ENCODE peak calls at places on chromosomes 4 and X, in five cellular contexts. One of them, this sample, is unnamed.

GRCh38 chr4:185017964-185018772 is at the start of gene HELT:
- DNase-seq in NCI-H1436: no peak
- DNase-seq in NCI-H1092 treated with DMSO at 0.1 percent for 48 hours: no peak
- DNase-seq in mesendoderm: peak
- DNase-seq in dorsolateral prefrontal cortex: no peak
- DNase-seq in this sample: no peak

GRCh38 chr4:97104006-97104405 is 1039.3 kb downstream of the STPG2 start:
- DNase-seq in NCI-H1092 treated with DMSO at 0.1 percent for 48 hours: no peak
- DNase-seq in NCI-H1436: no peak
- DNase-seq in mesendoderm: no peak
- DNase-seq in dorsolateral prefrontal cortex: no peak
- DNase-seq in this sample: no peak

GRCh38 chrX:30910124-30910860 is 21.2 kb upstream of the TAB3 start:
- DNase-seq in NCI-H1092 treated with DMSO at 0.1 percent for 48 hours: no peak
- DNase-seq in NCI-H1436: no peak
- DNase-seq in dorsolateral prefrontal cortex: no peak
- DNase-seq in mesendoderm: peak
- DNase-seq in this sample: no peak

GRCh38 chr4:6942238-6942800 is 32.7 kb downstream of the TBC1D14 start:
- DNase-seq in NCI-H1092 treated with DMSO at 0.1 percent for 48 hours: no peak
- DNase-seq in mesendoderm: peak
- DNase-seq in NCI-H1436: no peak
- DNase-seq in dorsolateral prefrontal cortex: no peak
- DNase-seq in this sample: no peak

GRCh38 chr4:10016169-10016568 is 5.1 kb downstream of the SLC2A9 start:
- DNase-seq in mesendoderm: no peak
- DNase-seq in NCI-H1436: no peak
- DNase-seq in NCI-H1092 treated with DMSO at 0.1 percent for 48 hours: no peak
- DNase-seq in dorsolateral prefrontal cortex: no peak
- DNase-seq in this sample: no peak

GRCh38 chrX:133448512-133449076 is 33.3 kb upstream of the GPC4 start:
- DNase-seq in dorsolateral prefrontal cortex: no peak
- DNase-seq in NCI-H1092 treated with DMSO at 0.1 percent for 48 hours: no peak
- DNase-seq in mesendoderm: peak
- DNase-seq in NCI-H1436: no peak
- DNase-seq in this sample: no peak

GRCh38 chr4:113869743-113870375 is 108.3 kb upstream of the CAMK2D start:
- DNase-seq in NCI-H1092 treated with DMSO at 0.1 percent for 48 hours: no peak
- DNase-seq in mesendoderm: no peak
- DNase-seq in NCI-H1436: no peak
- DNase-seq in dorsolateral prefrontal cortex: no peak
- DNase-seq in this sample: no peak

GRCh38 chrX:131828482-131828881 is 194.6 kb upstream of the STK26 start:
- DNase-seq in NCI-H1436: no peak
- DNase-seq in dorsolateral prefrontal cortex: no peak
- DNase-seq in NCI-H1092 treated with DMSO at 0.1 percent for 48 hours: peak
- DNase-seq in mesendoderm: peak
- DNase-seq in this sample: no peak

GRCh38 chr4:169254546-169254983 is 16.2 kb downstream of the SH3RF1 start:
- DNase-seq in dorsolateral prefrontal cortex: no peak
- DNase-seq in mesendoderm: no peak
- DNase-seq in NCI-H1092 treated with DMSO at 0.1 percent for 48 hours: no peak
- DNase-seq in NCI-H1436: no peak
- DNase-seq in this sample: no peak

GRCh38 chrX:124194209-124194608 is 138.3 kb upstream of the TEX13D start:
- DNase-seq in dorsolateral prefrontal cortex: no peak
- DNase-seq in mesendoderm: peak
- DNase-seq in NCI-H1436: no peak
- DNase-seq in NCI-H1092 treated with DMSO at 0.1 percent for 48 hours: no peak
- DNase-seq in this sample: no peak

GRCh38 chr4:8167815-8168214 is 9.2 kb upstream of the ABLIM2 start:
- DNase-seq in dorsolateral prefrontal cortex: no peak
- DNase-seq in mesendoderm: no peak
- DNase-seq in NCI-H1436: no peak
- DNase-seq in NCI-H1092 treated with DMSO at 0.1 percent for 48 hours: no peak
- DNase-seq in this sample: no peak

GRCh38 chr4:77248805-77249204 is 91.8 kb downstream of the CCNG2 start:
- DNase-seq in dorsolateral prefrontal cortex: no peak
- DNase-seq in mesendoderm: no peak
- DNase-seq in NCI-H1436: no peak
- DNase-seq in NCI-H1092 treated with DMSO at 0.1 percent for 48 hours: no peak
- DNase-seq in this sample: no peak

GRCh38 chr4:128660361-128660964 is 149.0 kb upstream of the JADE1 start:
- DNase-seq in NCI-H1436: no peak
- DNase-seq in NCI-H1092 treated with DMSO at 0.1 percent for 48 hours: no peak
- DNase-seq in mesendoderm: no peak
- DNase-seq in dorsolateral prefrontal cortex: no peak
- DNase-seq in this sample: no peak

GRCh38 chrX:120125444-120125843 is 9.7 kb upstream of the RHOXF1 start:
- DNase-seq in NCI-H1436: no peak
- DNase-seq in NCI-H1092 treated with DMSO at 0.1 percent for 48 hours: no peak
- DNase-seq in mesendoderm: no peak
- DNase-seq in dorsolateral prefrontal cortex: no peak
- DNase-seq in this sample: no peak

GRCh38 chrX:139192386-139192961 is 338.1 kb upstream of the F9 start:
- DNase-seq in NCI-H1436: no peak
- DNase-seq in mesendoderm: no peak
- DNase-seq in NCI-H1092 treated with DMSO at 0.1 percent for 48 hours: no peak
- DNase-seq in dorsolateral prefrontal cortex: no peak
- DNase-seq in this sample: no peak

GRCh38 chr4:91448668-91449330 is 855.0 kb upstream of the GRID2 start:
- DNase-seq in dorsolateral prefrontal cortex: no peak
- DNase-seq in mesendoderm: peak
- DNase-seq in NCI-H1092 treated with DMSO at 0.1 percent for 48 hours: no peak
- DNase-seq in NCI-H1436: no peak
- DNase-seq in this sample: no peak